ENCODE peak calls at places on chromosomes 16 and 17, in four cellular contexts. T is HL-60, V is iris pigment epithelial cell, B is AG09319. I is an unnamed sample.

GRCh38 chr17:45660474-45660873 is 123.6 kb upstream of the CRHR1 start:
- DNase-seq in V (no peak), B (no peak), T (no peak), I (no peak)

GRCh38 chr17:45131616-45132301 is 556 bp downstream of the PLCD3 start:
- DNase-seq in V (no peak), B (no peak), T (no peak), I (no peak)

GRCh38 chr17:30000001-30000754 is 58.7 kb downstream of the EFCAB5 start:
- DNase-seq in V (no peak), B (no peak), T (no peak), I (no peak)

GRCh38 chr17:57402691-57403090 is 146.4 kb downstream of the MSI2 start:
- DNase-seq in V (no peak), T (no peak), B (no peak), I (no peak)

GRCh38 chr16:50467943-50468748 is 80.0 kb upstream of the NKD1 start:
- DNase-seq in V (peak), B (no peak), T (no peak), I (no peak)

GRCh38 chr17:66088173-66088572 is 103.8 kb downstream of the CEP112 start:
- DNase-seq in T (no peak), V (no peak), B (no peak), I (no peak)

GRCh38 chr16:68800257-68800875 is 43.0 kb upstream of the TANGO6 start:
- DNase-seq in B (peak), V (peak), T (peak), I (peak)

GRCh38 chr17:77208217-77208808 is 67.5 kb downstream of the SEC14L1 start:
- DNase-seq in T (no peak), V (peak), B (peak), I (no peak)

GRCh38 chr17:83203073-83203471 is 123.7 kb downstream of the METRNL start:
- DNase-seq in T (peak), V (peak), B (peak), I (no peak)

GRCh38 chr17:4750606-4751005 is 10.9 kb upstream of the CXCL16 start:
- DNase-seq in B (no peak), T (no peak), V (no peak), I (no peak)

GRCh38 chr16:85395207-85395912 is 217.8 kb upstream of the GSE1 start:
- DNase-seq in V (peak), B (peak), T (no peak), I (no peak)

GRCh38 chr17:29588561-29589411 is 662 bp downstream of the GIT1 start:
- DNase-seq in B (no peak), T (no peak), V (peak), I (no peak)

GRCh38 chr16:72198021-72198420 is 26.1 kb upstream of the PMFBP1 start:
- DNase-seq in T (no peak), V (peak), B (peak), I (no peak)

GRCh38 chr17:49242813-49243212 is 12.2 kb upstream of the PHOSPHO1 start:
- DNase-seq in B (no peak), T (no peak), V (no peak), I (no peak)

GRCh38 chr17:6457688-6458190 is 13.5 kb downstream of the PIMREG start:
- DNase-seq in V (no peak), T (no peak), B (no peak), I (no peak)

GRCh38 chr17:57873261-57874057 is 23.6 kb upstream of the MRPS23 start:
- DNase-seq in T (no peak), V (no peak), B (no peak), I (no peak)

GRCh38 chr16:4081577-4082021 is 34.6 kb downstream of the ADCY9 start:
- DNase-seq in B (peak), V (no peak), T (no peak), I (no peak)

GRCh38 chr16:70553175-70553574 is 29.6 kb downstream of the SF3B3 start:
- DNase-seq in B (no peak), V (peak), T (no peak), I (no peak)

GRCh38 chr16:88941933-88942909 is 34.8 kb downstream of the CBFA2T3 start:
- DNase-seq in T (no peak), B (no peak), V (no peak), I (no peak)

GRCh38 chr17:20009302-20010098 is at the start of gene SPECC1:
- DNase-seq in B (no peak), V (peak), T (peak), I (peak)

GRCh38 chr16:4383591-4384495 is 12.2 kb downstream of the VASN start:
- DNase-seq in V (no peak), B (no peak), T (no peak), I (no peak)

GRCh38 chr17:79137015-79137770 is 62.6 kb downstream of the ENGASE start:
- DNase-seq in B (no peak), V (no peak), T (no peak), I (no peak)

GRCh38 chr17:5123343-5124124 is 7.7 kb downstream of the USP6 start:
- DNase-seq in V (no peak), T (no peak), B (no peak), I (no peak)

I was measured in CMK.